ENCODE peak calls at places on chromosome 16, in seven cellular contexts. X is heart left ventricle; D is MM.1S; K is lower leg skin; I is NT2/D1; T is CD4-positive, CD25-positive, alpha-beta regulatory T cell; V is AG09309. U is an unnamed sample.
A peak's percentile ranks its signal among the peaks of the same experiment; 100 is the strongest.

GRCh38 chr16:49158029-49158642 is 123.5 kb downstream of the CBLN1 start:
- DNase-seq in K (no peak), T (no peak), X (no peak), V (no peak), I (peak; percentile 64), D (peak; percentile 65), U (peak; percentile 69)

GRCh38 chr16:12690024-12690423 is 113.7 kb downstream of the CPPED1 start:
- DNase-seq in X (no peak), K (no peak), T (no peak), D (no peak), V (no peak), I (no peak), U (peak; percentile 41)

GRCh38 chr16:58222532-58223316 is 24.8 kb upstream of the CSNK2A2 start:
- DNase-seq in V (no peak), D (no peak), T (no peak), K (no peak), X (no peak), I (no peak), U (no peak)

GRCh38 chr16:65489531-65490023 is 367.7 kb upstream of the CDH11 start:
- DNase-seq in T (no peak), X (no peak), D (no peak), I (no peak), K (no peak), V (no peak), U (no peak)

GRCh38 chr16:31414706-31415105 is 13.5 kb downstream of the COX6A2 start:
- DNase-seq in K (no peak), D (no peak), T (no peak), X (no peak), V (no peak), I (no peak), U (no peak)

GRCh38 chr16:78122774-78123315 is 23.4 kb downstream of the WWOX start:
- DNase-seq in K (no peak), D (peak; percentile 51), X (no peak), T (no peak), I (no peak), V (peak; percentile 11), U (peak; percentile 38)

GRCh38 chr16:82852388-82852998 is 225.7 kb downstream of the CDH13 start:
- DNase-seq in D (no peak), K (no peak), T (no peak), I (no peak), X (peak; percentile 23), V (no peak), U (no peak)

GRCh38 chr16:876523-877241 is 76.1 kb upstream of the GNG13 start:
- DNase-seq in I (no peak), X (no peak), V (no peak), D (no peak), T (no peak), K (no peak), U (no peak)

GRCh38 chr16:78129349-78129748 is 29.9 kb downstream of the WWOX start:
- DNase-seq in V (no peak), K (no peak), D (no peak), T (no peak), I (no peak), X (no peak), U (no peak)

GRCh38 chr16:275786-276232 is at the start of gene RGS11:
- DNase-seq in V (no peak), T (no peak), X (no peak), I (no peak), K (no peak), D (no peak), U (no peak)

GRCh38 chr16:74169687-74170522 is 126.7 kb upstream of the PSMD7 start:
- DNase-seq in I (no peak), K (no peak), T (no peak), X (no peak), V (no peak), D (no peak), U (no peak)

GRCh38 chr16:67246081-67246944 is 968 bp downstream of the FHOD1 start:
- DNase-seq in V (peak; percentile 52), I (peak; percentile 84), K (peak; percentile 53), T (peak; percentile 51), X (peak; percentile 88), D (peak; percentile 89), U (no peak)

GRCh38 chr16:65121870-65122723 is at the start of gene CDH11:
- DNase-seq in T (no peak), I (peak; percentile 50), D (no peak), K (peak; percentile 44), V (peak; percentile 70), X (peak; percentile 70), U (no peak)

GRCh38 chr16:55778718-55779117 is 54.2 kb downstream of the CES1 start:
- DNase-seq in V (no peak), K (no peak), T (no peak), I (no peak), D (no peak), X (no peak), U (no peak)

GRCh38 chr16:51394401-51394800 is 243.3 kb upstream of the SALL1 start:
- DNase-seq in D (no peak), K (no peak), X (no peak), T (no peak), I (no peak), V (no peak), U (no peak)

GRCh38 chr16:11100239-11100750 is 155.7 kb downstream of the SOCS1 start:
- DNase-seq in V (peak; percentile 91), X (peak; percentile 68), I (peak; percentile 78), K (peak; percentile 46), D (no peak), T (no peak), U (no peak)

GRCh38 chr16:88570691-88571092 is 489 bp downstream of the ZC3H18 start:
- DNase-seq in K (no peak), X (no peak), V (no peak), D (peak; percentile 17), T (peak; percentile 31), I (no peak), U (no peak)
- H3K4me3 ChIP-seq in K (peak overlapping the region; percentile 61), X (peak overlapping the region; percentile 98), V (peak overlapping the region; percentile 84), D (peak overlapping the region; percentile 74), T (peak overlapping the region; percentile 85), I (peak overlapping the region; percentile 93), U (peak overlapping the region; percentile 89)

GRCh38 chr16:88652763-88653065 is 1.9 kb upstream of the CYBA start:
- DNase-seq in D (no peak), X (no peak), I (no peak), T (no peak), K (no peak), V (no peak), U (no peak)

GRCh38 chr16:88653101-88653500 is 2.2 kb upstream of the CYBA start:
- DNase-seq in K (no peak), T (no peak), X (no peak), I (no peak), D (no peak), V (no peak), U (no peak)

GRCh38 chr16:88651276-88651988 is 579 bp upstream of the CYBA start:
- DNase-seq in I (no peak), T (peak; percentile 66), K (peak; percentile 40), X (peak; percentile 55), V (no peak), D (peak; percentile 64), U (no peak)

GRCh38 chr16:88650749-88651275 is at the start of gene CYBA:
- DNase-seq in T (peak; percentile 77), K (peak; percentile 60), I (no peak), V (no peak), X (peak; percentile 85), D (peak; percentile 72), U (peak; percentile 45)

DNA sequence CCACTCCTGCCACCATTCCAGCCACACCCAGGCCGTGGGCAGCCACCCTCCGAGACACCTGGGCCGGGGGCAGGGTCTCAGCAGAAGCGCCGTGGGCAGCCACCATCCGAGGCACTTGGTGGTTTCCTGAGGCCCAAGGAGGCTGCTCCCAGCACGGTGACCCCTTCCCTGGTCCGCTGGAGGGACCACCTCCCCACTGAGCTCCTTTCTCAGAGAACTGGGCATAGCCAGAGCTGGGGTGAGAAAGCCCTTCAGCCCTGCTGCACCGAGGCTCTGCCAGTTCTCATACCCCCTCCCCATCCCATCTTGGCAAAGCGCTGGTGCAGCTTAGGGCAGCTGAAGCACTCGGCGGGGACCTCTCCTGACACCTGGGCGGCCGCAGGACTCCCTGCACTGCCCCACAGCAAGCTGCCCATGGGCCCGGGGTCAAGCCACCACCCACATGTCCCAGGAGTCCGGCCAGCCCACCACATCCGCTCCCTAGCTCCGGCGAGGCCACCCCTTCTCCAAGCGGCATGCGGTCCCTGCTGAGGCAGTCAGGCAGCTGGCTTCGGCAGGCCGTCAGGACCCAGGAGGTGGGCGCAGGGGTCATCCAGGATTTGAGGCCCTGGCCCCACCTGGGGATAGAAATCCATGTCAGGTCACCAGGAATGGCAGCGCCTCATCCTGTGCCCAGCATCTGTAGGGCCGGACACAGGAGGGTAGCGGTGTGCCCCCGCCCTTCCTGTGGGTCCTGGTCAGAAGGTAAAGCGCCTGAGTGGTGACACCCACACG is 1.3 kb upstream of the CYBA start:
- DNase-seq in T (no peak), I (no peak), D (no peak), K (no peak), V (no peak), X (no peak), U (no peak)
- H3K4me3 ChIP-seq in T (no peak overlapping the region), I (no peak overlapping the region), D (peak overlapping the region; percentile 62), K (no peak overlapping the region), V (no peak overlapping the region), X (no peak overlapping the region), U (no peak overlapping the region)

DNA sequence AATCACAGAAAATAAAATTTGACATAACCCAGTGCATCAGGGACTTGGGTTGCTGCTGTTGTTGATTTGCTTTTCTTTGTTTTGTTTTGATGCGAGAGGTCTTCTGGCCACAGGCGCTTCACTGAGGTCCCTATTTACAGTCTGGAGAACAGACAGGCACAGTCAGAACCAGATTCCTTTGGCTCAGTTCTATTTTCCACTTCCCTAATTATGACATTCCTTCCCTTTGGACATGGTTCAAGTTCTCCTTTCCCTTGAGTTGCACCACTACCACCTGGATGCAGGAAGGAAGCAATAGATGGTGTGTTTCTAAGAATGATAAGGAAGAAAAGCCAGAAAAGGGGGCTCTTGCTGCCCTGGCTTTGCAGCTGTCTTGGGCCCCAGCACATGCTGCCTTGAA is 160.7 kb downstream of the MAF start:
- DNase-seq in K (no peak), X (no peak), I (no peak), T (no peak), V (no peak), D (no peak), U (no peak)
- H3K4me3 ChIP-seq in K (no peak overlapping the region), X (no peak overlapping the region), I (no peak overlapping the region), T (no peak overlapping the region), V (no peak overlapping the region), D (no peak overlapping the region), U (no peak overlapping the region)

DNA sequence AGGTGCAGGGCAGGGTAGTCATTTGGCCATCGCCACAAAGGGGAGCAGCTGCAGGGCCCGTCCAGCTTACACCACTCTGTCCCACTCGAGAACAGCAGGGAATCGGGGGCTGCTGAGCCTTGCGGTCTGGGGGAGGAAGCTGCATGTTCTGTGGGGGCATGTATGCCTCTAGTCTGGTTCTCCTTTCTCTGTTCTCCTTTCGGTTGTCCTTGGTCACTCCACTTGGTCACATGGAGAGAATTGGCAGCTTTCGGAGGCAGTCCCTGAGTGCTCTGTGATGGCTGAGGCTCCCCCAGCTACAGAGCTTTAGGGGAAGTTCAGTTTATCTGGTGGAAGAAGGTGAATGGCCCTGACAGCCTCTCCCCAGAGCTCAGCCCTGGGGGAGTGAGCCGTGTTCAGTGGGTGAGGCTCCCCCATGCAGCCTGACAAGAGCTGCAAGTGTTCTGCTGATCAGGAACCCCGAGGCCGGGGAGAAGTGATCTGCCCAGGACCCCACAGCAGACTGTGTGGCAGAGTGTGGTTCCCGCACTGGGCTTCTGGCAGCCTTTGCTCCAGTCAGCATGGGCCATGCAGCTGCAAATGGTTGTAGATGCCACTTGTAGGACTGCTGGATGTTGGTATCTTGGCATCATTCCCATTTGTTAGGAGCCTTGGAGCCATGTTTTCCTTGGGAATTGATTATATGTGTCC is 22.3 kb upstream of the SMPD3 start:
- DNase-seq in D (peak; percentile 85), X (peak; percentile 57), T (no peak), I (no peak), K (peak; percentile 32), V (no peak), U (no peak)
- H3K4me3 ChIP-seq in D (peak overlapping the region; percentile 67), X (peak overlapping the region; percentile 39), T (peak overlapping the region; percentile 87), I (no peak overlapping the region), K (no peak overlapping the region), V (no peak overlapping the region), U (peak overlapping the region; percentile 13)

U was measured in Jurkat, Clone E6-1.